ENCODE peak calls at places on chromosomes 13 and 19, in six cellular contexts. O is effector CD4-positive, alpha-beta T cell; H is kidney epithelial cell; Q is bronchial epithelial cell; W is psoas muscle; X is Caco-2. G is an unnamed sample.

GRCh38 chr19:8107301-8107903 is 42.0 kb downstream of the FBN3 start:
- DNase-seq in O (no peak), X (no peak), W (no peak), Q (no peak), H (no peak), G (no peak)

GRCh38 chr13:62194371-62194770 is 778.7 kb upstream of the PCDH20 start:
- DNase-seq in H (no peak), Q (no peak), X (no peak), W (no peak), O (no peak), G (no peak)

GRCh38 chr13:49356224-49356623 is 87.6 kb downstream of the CAB39L start:
- DNase-seq in W (no peak), H (peak; percentile 79), X (no peak), O (no peak), Q (peak; percentile 73), G (no peak)

GRCh38 chr13:48892311-48892710 is 83.4 kb upstream of the FNDC3A start:
- DNase-seq in O (no peak), Q (peak; percentile 99), X (no peak), H (peak; percentile 43), W (no peak), G (no peak)

GRCh38 chr19:28737021-28737525 is 475.9 kb downstream of the UQCRFS1 start:
- DNase-seq in W (no peak), O (no peak), H (no peak), X (no peak), Q (peak; percentile 1), G (no peak)

GRCh38 chr19:3649888-3650287 is 23.3 kb upstream of the CACTIN start:
- DNase-seq in X (no peak), O (no peak), W (no peak), H (no peak), Q (no peak), G (no peak)

GRCh38 chr13:30679483-30680330 is 55.6 kb upstream of the ALOX5AP start:
- DNase-seq in O (no peak), Q (peak; percentile 41), W (no peak), X (no peak), H (no peak), G (no peak)

GRCh38 chr19:50909240-50910070 is 1.7 kb downstream of the KLK4 start:
- DNase-seq in X (peak; percentile 81), H (no peak), O (no peak), W (no peak), Q (peak; percentile 46), G (no peak)

GRCh38 chr13:45055198-45055901 is 65.0 kb upstream of the GTF2F2 start:
- DNase-seq in H (peak; percentile 91), O (no peak), Q (peak; percentile 98), X (no peak), W (no peak), G (no peak)

GRCh38 chr13:39656325-39656677 is 839 bp downstream of the COG6 start:
- DNase-seq in Q (peak; percentile 14), X (no peak), H (no peak), O (no peak), W (no peak), G (no peak)

GRCh38 chr13:110012102-110012739 is 225.8 kb upstream of the IRS2 start:
- DNase-seq in W (no peak), O (no peak), H (peak; percentile 97), Q (peak; percentile 94), X (peak; percentile 50), G (no peak)

GRCh38 chr19:57667220-57667619 is 1.5 kb upstream of the ZSCAN4 start:
- DNase-seq in O (no peak), X (no peak), W (no peak), Q (no peak), H (no peak), G (no peak)

GRCh38 chr19:53912653-53913052 is 3.6 kb downstream of the CACNG7 start:
- DNase-seq in Q (no peak), H (no peak), X (no peak), W (no peak), O (no peak), G (no peak)

GRCh38 chr13:36086117-36086516 is 45.1 kb downstream of the DCLK1 start:
- DNase-seq in Q (no peak), X (no peak), O (no peak), H (no peak), W (no peak), G (no peak)

GRCh38 chr13:110116072-110116487 is 190.9 kb downstream of the COL4A1 start:
- DNase-seq in O (peak; percentile 17), W (peak; percentile 80), Q (peak; percentile 42), X (peak; percentile 59), H (no peak), G (peak; percentile 63)

GRCh38 chr19:17513801-17514200 is 2.4 kb downstream of the PGLS start:
- DNase-seq in Q (no peak), X (no peak), H (no peak), W (no peak), O (no peak), G (no peak)

GRCh38 chr19:46759817-46760333 is 13.6 kb upstream of the STRN4 start:
- DNase-seq in W (no peak), X (no peak), H (no peak), Q (peak; percentile 66), O (no peak), G (peak; percentile 53)

GRCh38 chr13:24923305-24923640 is 159.3 kb downstream of the RNF17 start:
- DNase-seq in Q (no peak), W (no peak), H (peak; percentile 26), X (no peak), O (no peak), G (no peak)

GRCh38 chr19:32404939-32405430 is 585 bp upstream of the DPY19L3 start:
- DNase-seq in W (peak; percentile 87), H (no peak), Q (no peak), O (peak; percentile 2), X (peak; percentile 41), G (peak; percentile 64)

GRCh38 chr19:37362733-37363132 is 8.2 kb upstream of the ZNF527 start:
- DNase-seq in Q (peak; percentile 4), W (no peak), H (no peak), X (no peak), O (no peak), G (no peak)

GRCh38 chr19:50061650-50062049 is 35.8 kb downstream of the ZNF473 start:
- DNase-seq in X (peak; percentile 67), W (no peak), O (no peak), Q (no peak), H (no peak), G (no peak)

GRCh38 chr19:45477713-45478453 is 10.1 kb downstream of the FOSB start:
- DNase-seq in O (no peak), H (no peak), Q (peak; percentile 95), X (no peak), W (no peak), G (no peak)

GRCh38 chr13:108915095-108915633 is 285.8 kb downstream of the MYO16 start:
- DNase-seq in O (no peak), Q (peak; percentile 34), H (no peak), W (no peak), X (no peak), G (no peak)

GRCh38 chr13:74661851-74662250 is 527.6 kb upstream of the KLF12 start:
- DNase-seq in X (no peak), O (no peak), W (no peak), Q (no peak), H (no peak), G (no peak)

GRCh38 chr19:34173145-34173956 is 1.0 kb downstream of the LSM14A start:
- DNase-seq in W (peak; percentile 54), H (peak; percentile 58), O (no peak), Q (peak; percentile 65), X (peak; percentile 94), G (peak; percentile 15)

GRCh38 chr13:75421987-75422386 is 60.0 kb downstream of the TBC1D4 start:
- DNase-seq in H (no peak), Q (no peak), W (no peak), O (no peak), X (no peak), G (no peak)